ENCODE peak calls at places on chromosomes 7 and 10, in five cellular contexts. One of them, this sample, is unnamed.

GRCh38 chr10:61332506-61332905 is 120.7 kb downstream of the TMEM26 start:
- DNase-seq in stimulated activated naive CD8-positive, alpha-beta T cell treated with anti-CD3 and anti-CD28 coated beads, Interleukin-15, Interleukin-2, amounts not matched to agents 100 U/mL and 50 U/mL, for 24 hours: no peak
- DNase-seq in activated T-cell treated with anti-CD3 and anti-CD28 coated beads for 48 hours: no peak
- DNase-seq in stimulated activated CD4-positive, alpha-beta T cell treated with anti-CD3 and anti-CD28 coated beads, Interleukin-12 subunit alpha, Interleukin-12 subunit beta, amount 100 ng/mL, for 4 hours: no peak
- DNase-seq in left ventricle myocardium superior: no peak
- DNase-seq in this sample: no peak

GRCh38 chr10:129704786-129705525 is 237.9 kb downstream of the MGMT start:
- DNase-seq in left ventricle myocardium superior: no peak
- DNase-seq in activated T-cell treated with anti-CD3 and anti-CD28 coated beads for 48 hours: no peak
- DNase-seq in stimulated activated CD4-positive, alpha-beta T cell treated with anti-CD3 and anti-CD28 coated beads, Interleukin-12 subunit alpha, Interleukin-12 subunit beta, amount 100 ng/mL, for 4 hours: no peak
- DNase-seq in stimulated activated naive CD8-positive, alpha-beta T cell treated with anti-CD3 and anti-CD28 coated beads, Interleukin-15, Interleukin-2, amounts not matched to agents 100 U/mL and 50 U/mL, for 24 hours: no peak
- DNase-seq in this sample: no peak

GRCh38 chr7:69825031-69825681 is 226.9 kb downstream of the AUTS2 start:
- DNase-seq in stimulated activated naive CD8-positive, alpha-beta T cell treated with anti-CD3 and anti-CD28 coated beads, Interleukin-15, Interleukin-2, amounts not matched to agents 100 U/mL and 50 U/mL, for 24 hours: no peak
- DNase-seq in left ventricle myocardium superior: no peak
- DNase-seq in stimulated activated CD4-positive, alpha-beta T cell treated with anti-CD3 and anti-CD28 coated beads, Interleukin-12 subunit alpha, Interleukin-12 subunit beta, amount 100 ng/mL, for 4 hours: no peak
- DNase-seq in activated T-cell treated with anti-CD3 and anti-CD28 coated beads for 48 hours: no peak
- DNase-seq in this sample: no peak

GRCh38 chr10:61970182-61971015 is 68.9 kb downstream of the ARID5B start:
- DNase-seq in stimulated activated naive CD8-positive, alpha-beta T cell treated with anti-CD3 and anti-CD28 coated beads, Interleukin-15, Interleukin-2, amounts not matched to agents 100 U/mL and 50 U/mL, for 24 hours: no peak
- DNase-seq in left ventricle myocardium superior: no peak
- DNase-seq in activated T-cell treated with anti-CD3 and anti-CD28 coated beads for 48 hours: no peak
- DNase-seq in stimulated activated CD4-positive, alpha-beta T cell treated with anti-CD3 and anti-CD28 coated beads, Interleukin-12 subunit alpha, Interleukin-12 subunit beta, amount 100 ng/mL, for 4 hours: no peak
- DNase-seq in this sample: peak

GRCh38 chr7:99928994-99929729 is at the start of gene GJC3:
- DNase-seq in stimulated activated naive CD8-positive, alpha-beta T cell treated with anti-CD3 and anti-CD28 coated beads, Interleukin-15, Interleukin-2, amounts not matched to agents 100 U/mL and 50 U/mL, for 24 hours: peak
- DNase-seq in activated T-cell treated with anti-CD3 and anti-CD28 coated beads for 48 hours: peak
- DNase-seq in stimulated activated CD4-positive, alpha-beta T cell treated with anti-CD3 and anti-CD28 coated beads, Interleukin-12 subunit alpha, Interleukin-12 subunit beta, amount 100 ng/mL, for 4 hours: peak
- DNase-seq in left ventricle myocardium superior: peak
- DNase-seq in this sample: peak

GRCh38 chr10:18140957-18141888 is 999 bp downstream of the CACNB2 start:
- DNase-seq in stimulated activated CD4-positive, alpha-beta T cell treated with anti-CD3 and anti-CD28 coated beads, Interleukin-12 subunit alpha, Interleukin-12 subunit beta, amount 100 ng/mL, for 4 hours: no peak
- DNase-seq in stimulated activated naive CD8-positive, alpha-beta T cell treated with anti-CD3 and anti-CD28 coated beads, Interleukin-15, Interleukin-2, amounts not matched to agents 100 U/mL and 50 U/mL, for 24 hours: no peak
- DNase-seq in activated T-cell treated with anti-CD3 and anti-CD28 coated beads for 48 hours: no peak
- DNase-seq in left ventricle myocardium superior: no peak
- DNase-seq in this sample: no peak

GRCh38 chr7:127337581-127337980 is 54.9 kb downstream of the ZNF800 start:
- DNase-seq in left ventricle myocardium superior: peak
- DNase-seq in stimulated activated CD4-positive, alpha-beta T cell treated with anti-CD3 and anti-CD28 coated beads, Interleukin-12 subunit alpha, Interleukin-12 subunit beta, amount 100 ng/mL, for 4 hours: no peak
- DNase-seq in activated T-cell treated with anti-CD3 and anti-CD28 coated beads for 48 hours: no peak
- DNase-seq in stimulated activated naive CD8-positive, alpha-beta T cell treated with anti-CD3 and anti-CD28 coated beads, Interleukin-15, Interleukin-2, amounts not matched to agents 100 U/mL and 50 U/mL, for 24 hours: no peak
- DNase-seq in this sample: no peak

GRCh38 chr10:121541450-121541849 is 56.8 kb downstream of the FGFR2 start:
- DNase-seq in stimulated activated naive CD8-positive, alpha-beta T cell treated with anti-CD3 and anti-CD28 coated beads, Interleukin-15, Interleukin-2, amounts not matched to agents 100 U/mL and 50 U/mL, for 24 hours: no peak
- DNase-seq in stimulated activated CD4-positive, alpha-beta T cell treated with anti-CD3 and anti-CD28 coated beads, Interleukin-12 subunit alpha, Interleukin-12 subunit beta, amount 100 ng/mL, for 4 hours: no peak
- DNase-seq in left ventricle myocardium superior: no peak
- DNase-seq in activated T-cell treated with anti-CD3 and anti-CD28 coated beads for 48 hours: no peak
- DNase-seq in this sample: no peak

GRCh38 chr7:42185726-42186125 is 51.3 kb downstream of the GLI3 start:
- DNase-seq in activated T-cell treated with anti-CD3 and anti-CD28 coated beads for 48 hours: no peak
- DNase-seq in stimulated activated naive CD8-positive, alpha-beta T cell treated with anti-CD3 and anti-CD28 coated beads, Interleukin-15, Interleukin-2, amounts not matched to agents 100 U/mL and 50 U/mL, for 24 hours: no peak
- DNase-seq in stimulated activated CD4-positive, alpha-beta T cell treated with anti-CD3 and anti-CD28 coated beads, Interleukin-12 subunit alpha, Interleukin-12 subunit beta, amount 100 ng/mL, for 4 hours: no peak
- DNase-seq in left ventricle myocardium superior: no peak
- DNase-seq in this sample: no peak

GRCh38 chr7:109844362-109844761 is 1246.6 kb upstream of the LRRN3 start:
- DNase-seq in left ventricle myocardium superior: no peak
- DNase-seq in stimulated activated naive CD8-positive, alpha-beta T cell treated with anti-CD3 and anti-CD28 coated beads, Interleukin-15, Interleukin-2, amounts not matched to agents 100 U/mL and 50 U/mL, for 24 hours: no peak
- DNase-seq in stimulated activated CD4-positive, alpha-beta T cell treated with anti-CD3 and anti-CD28 coated beads, Interleukin-12 subunit alpha, Interleukin-12 subunit beta, amount 100 ng/mL, for 4 hours: no peak
- DNase-seq in activated T-cell treated with anti-CD3 and anti-CD28 coated beads for 48 hours: no peak
- DNase-seq in this sample: peak

GRCh38 chr10:85643171-85643838 is 723.3 kb downstream of the GRID1 start:
- DNase-seq in stimulated activated CD4-positive, alpha-beta T cell treated with anti-CD3 and anti-CD28 coated beads, Interleukin-12 subunit alpha, Interleukin-12 subunit beta, amount 100 ng/mL, for 4 hours: no peak
- DNase-seq in left ventricle myocardium superior: no peak
- DNase-seq in activated T-cell treated with anti-CD3 and anti-CD28 coated beads for 48 hours: no peak
- DNase-seq in stimulated activated naive CD8-positive, alpha-beta T cell treated with anti-CD3 and anti-CD28 coated beads, Interleukin-15, Interleukin-2, amounts not matched to agents 100 U/mL and 50 U/mL, for 24 hours: no peak
- DNase-seq in this sample: peak

GRCh38 chr7:139749545-139749944 is 28.3 kb downstream of the HIPK2 start:
- DNase-seq in left ventricle myocardium superior: no peak
- DNase-seq in activated T-cell treated with anti-CD3 and anti-CD28 coated beads for 48 hours: no peak
- DNase-seq in stimulated activated CD4-positive, alpha-beta T cell treated with anti-CD3 and anti-CD28 coated beads, Interleukin-12 subunit alpha, Interleukin-12 subunit beta, amount 100 ng/mL, for 4 hours: no peak
- DNase-seq in stimulated activated naive CD8-positive, alpha-beta T cell treated with anti-CD3 and anti-CD28 coated beads, Interleukin-15, Interleukin-2, amounts not matched to agents 100 U/mL and 50 U/mL, for 24 hours: no peak
- DNase-seq in this sample: no peak

GRCh38 chr10:47049906-47050305 is 138.7 kb downstream of the PTPN20 start:
- DNase-seq in activated T-cell treated with anti-CD3 and anti-CD28 coated beads for 48 hours: no peak
- DNase-seq in stimulated activated naive CD8-positive, alpha-beta T cell treated with anti-CD3 and anti-CD28 coated beads, Interleukin-15, Interleukin-2, amounts not matched to agents 100 U/mL and 50 U/mL, for 24 hours: no peak
- DNase-seq in stimulated activated CD4-positive, alpha-beta T cell treated with anti-CD3 and anti-CD28 coated beads, Interleukin-12 subunit alpha, Interleukin-12 subunit beta, amount 100 ng/mL, for 4 hours: no peak
- DNase-seq in left ventricle myocardium superior: no peak
- DNase-seq in this sample: no peak

GRCh38 chr10:43696909-43697499 is 48.3 kb upstream of the ZNF32 start:
- DNase-seq in stimulated activated CD4-positive, alpha-beta T cell treated with anti-CD3 and anti-CD28 coated beads, Interleukin-12 subunit alpha, Interleukin-12 subunit beta, amount 100 ng/mL, for 4 hours: no peak
- DNase-seq in left ventricle myocardium superior: no peak
- DNase-seq in stimulated activated naive CD8-positive, alpha-beta T cell treated with anti-CD3 and anti-CD28 coated beads, Interleukin-15, Interleukin-2, amounts not matched to agents 100 U/mL and 50 U/mL, for 24 hours: no peak
- DNase-seq in activated T-cell treated with anti-CD3 and anti-CD28 coated beads for 48 hours: no peak
- DNase-seq in this sample: no peak

GRCh38 chr7:74187915-74188675 is 13.9 kb downstream of the EIF4H start:
- DNase-seq in stimulated activated naive CD8-positive, alpha-beta T cell treated with anti-CD3 and anti-CD28 coated beads, Interleukin-15, Interleukin-2, amounts not matched to agents 100 U/mL and 50 U/mL, for 24 hours: no peak
- DNase-seq in stimulated activated CD4-positive, alpha-beta T cell treated with anti-CD3 and anti-CD28 coated beads, Interleukin-12 subunit alpha, Interleukin-12 subunit beta, amount 100 ng/mL, for 4 hours: no peak
- DNase-seq in left ventricle myocardium superior: no peak
- DNase-seq in activated T-cell treated with anti-CD3 and anti-CD28 coated beads for 48 hours: no peak
- DNase-seq in this sample: peak

GRCh38 chr10:49610015-49610734 is at the start of gene SLC18A3:
- DNase-seq in activated T-cell treated with anti-CD3 and anti-CD28 coated beads for 48 hours: no peak
- DNase-seq in stimulated activated CD4-positive, alpha-beta T cell treated with anti-CD3 and anti-CD28 coated beads, Interleukin-12 subunit alpha, Interleukin-12 subunit beta, amount 100 ng/mL, for 4 hours: no peak
- DNase-seq in left ventricle myocardium superior: no peak
- DNase-seq in stimulated activated naive CD8-positive, alpha-beta T cell treated with anti-CD3 and anti-CD28 coated beads, Interleukin-15, Interleukin-2, amounts not matched to agents 100 U/mL and 50 U/mL, for 24 hours: no peak
- DNase-seq in this sample: no peak

GRCh38 chr10:12382956-12383531 is 33.7 kb downstream of the CAMK1D start:
- DNase-seq in activated T-cell treated with anti-CD3 and anti-CD28 coated beads for 48 hours: no peak
- DNase-seq in left ventricle myocardium superior: no peak
- DNase-seq in stimulated activated naive CD8-positive, alpha-beta T cell treated with anti-CD3 and anti-CD28 coated beads, Interleukin-15, Interleukin-2, amounts not matched to agents 100 U/mL and 50 U/mL, for 24 hours: no peak
- DNase-seq in stimulated activated CD4-positive, alpha-beta T cell treated with anti-CD3 and anti-CD28 coated beads, Interleukin-12 subunit alpha, Interleukin-12 subunit beta, amount 100 ng/mL, for 4 hours: no peak
- DNase-seq in this sample: peak

GRCh38 chr10:126156012-126156411 is 232.3 kb downstream of the ADAM12 start:
- DNase-seq in left ventricle myocardium superior: no peak
- DNase-seq in stimulated activated naive CD8-positive, alpha-beta T cell treated with anti-CD3 and anti-CD28 coated beads, Interleukin-15, Interleukin-2, amounts not matched to agents 100 U/mL and 50 U/mL, for 24 hours: no peak
- DNase-seq in stimulated activated CD4-positive, alpha-beta T cell treated with anti-CD3 and anti-CD28 coated beads, Interleukin-12 subunit alpha, Interleukin-12 subunit beta, amount 100 ng/mL, for 4 hours: no peak
- DNase-seq in activated T-cell treated with anti-CD3 and anti-CD28 coated beads for 48 hours: no peak
- DNase-seq in this sample: no peak

GRCh38 chr10:6301482-6302083 is 98.9 kb downstream of the PFKFB3 start:
- DNase-seq in left ventricle myocardium superior: no peak
- DNase-seq in activated T-cell treated with anti-CD3 and anti-CD28 coated beads for 48 hours: no peak
- DNase-seq in stimulated activated CD4-positive, alpha-beta T cell treated with anti-CD3 and anti-CD28 coated beads, Interleukin-12 subunit alpha, Interleukin-12 subunit beta, amount 100 ng/mL, for 4 hours: no peak
- DNase-seq in stimulated activated naive CD8-positive, alpha-beta T cell treated with anti-CD3 and anti-CD28 coated beads, Interleukin-15, Interleukin-2, amounts not matched to agents 100 U/mL and 50 U/mL, for 24 hours: no peak
- DNase-seq in this sample: no peak

GRCh38 chr7:108001759-108002725 is 919 bp downstream of the LAMB1 start:
- DNase-seq in stimulated activated CD4-positive, alpha-beta T cell treated with anti-CD3 and anti-CD28 coated beads, Interleukin-12 subunit alpha, Interleukin-12 subunit beta, amount 100 ng/mL, for 4 hours: no peak
- DNase-seq in activated T-cell treated with anti-CD3 and anti-CD28 coated beads for 48 hours: no peak
- DNase-seq in stimulated activated naive CD8-positive, alpha-beta T cell treated with anti-CD3 and anti-CD28 coated beads, Interleukin-15, Interleukin-2, amounts not matched to agents 100 U/mL and 50 U/mL, for 24 hours: no peak
- DNase-seq in left ventricle myocardium superior: peak
- DNase-seq in this sample: peak